ENCODE peak calls at places on chromosomes 1 and 21, in seven cellular contexts. D, Q, F, V, B, C and H are unnamed samples.

GRCh38 chr1:23694371-23694770 is 2.8 kb downstream of the RPL11 start:
- DNase-seq in F (no peak), B (no peak), D (no peak), C (no peak), Q (no peak), V (no peak), H (no peak)

GRCh38 chr1:55474168-55474786 is 259.1 kb upstream of the USP24 start:
- DNase-seq in Q (no peak), D (no peak), F (no peak), V (no peak), C (no peak), B (no peak), H (no peak)

GRCh38 chr1:183404456-183404855 is 13.7 kb downstream of the NMNAT2 start:
- DNase-seq in F (no peak), D (no peak), V (no peak), B (no peak), Q (no peak), C (no peak), H (no peak)

GRCh38 chr1:198605880-198606458 is 32.9 kb upstream of the PTPRC start:
- DNase-seq in B (no peak), F (no peak), D (no peak), Q (no peak), C (no peak), V (no peak), H (no peak)

GRCh38 chr1:170685166-170685565 is 21.2 kb downstream of the PRRX1 start:
- DNase-seq in B (no peak), C (no peak), F (no peak), Q (no peak), D (no peak), V (no peak), H (no peak)

GRCh38 chr1:176391621-176392020 is 71.4 kb upstream of the PAPPA2 start:
- DNase-seq in F (no peak), B (no peak), V (no peak), Q (no peak), D (no peak), C (no peak), H (no peak)

GRCh38 chr1:36326499-36326898 is 3.1 kb upstream of the EVA1B start:
- DNase-seq in V (no peak), C (no peak), Q (no peak), D (no peak), F (no peak), B (no peak), H (no peak)

GRCh38 chr1:21368514-21369289 is 71.2 kb upstream of the NBPF3 start:
- DNase-seq in F (peak; percentile 59), V (no peak), D (peak; percentile 74), C (peak; percentile 85), B (peak; percentile 68), Q (peak; percentile 74), H (peak; percentile 82)

GRCh38 chr1:159746676-159747075 is 32.3 kb upstream of the CRP start:
- DNase-seq in B (no peak), Q (no peak), D (no peak), C (no peak), V (no peak), F (no peak), H (no peak)

GRCh38 chr1:155485945-155486344 is 76.7 kb downstream of the ASH1L start:
- DNase-seq in F (no peak), C (no peak), D (no peak), B (no peak), V (no peak), Q (no peak), H (no peak)

GRCh38 chr1:74689800-74690696 is 16.5 kb upstream of the ERICH3 start:
- DNase-seq in B (no peak), Q (peak; percentile 40), V (no peak), F (peak; percentile 41), C (no peak), D (peak; percentile 76), H (peak; percentile 70)

GRCh38 chr1:212615092-212615470 is 6.5 kb downstream of the ATF3 start:
- DNase-seq in B (no peak), F (no peak), C (no peak), V (no peak), Q (no peak), D (no peak), H (no peak)

GRCh38 chr1:154422521-154422920 is 17.4 kb downstream of the IL6R start:
- DNase-seq in B (no peak), D (no peak), Q (no peak), C (no peak), V (no peak), F (no peak), H (no peak)

GRCh38 chr1:69824932-69825331 is 257.2 kb downstream of the LRRC7 start:
- DNase-seq in V (no peak), B (no peak), D (peak; percentile 87), F (peak; percentile 11), Q (no peak), C (peak; percentile 37), H (no peak)

GRCh38 chr1:117607471-117607870 is 1.6 kb downstream of the TENT5C start:
- DNase-seq in C (no peak), V (no peak), F (no peak), B (peak; percentile 9), D (no peak), Q (no peak), H (no peak)

GRCh38 chr1:167270230-167270817 is 49.6 kb downstream of the POU2F1 start:
- DNase-seq in D (no peak), C (no peak), B (no peak), V (no peak), Q (no peak), F (no peak), H (no peak)

GRCh38 chr1:201050515-201051277 is 27.2 kb upstream of the KIF21B start:
- DNase-seq in V (no peak), D (no peak), F (no peak), C (no peak), Q (no peak), B (no peak), H (no peak)

GRCh38 chr21:37675202-37675801 is 241.0 kb downstream of the KCNJ6 start:
- DNase-seq in Q (peak; percentile 38), C (peak; percentile 79), B (peak; percentile 61), F (peak; percentile 9), V (no peak), D (no peak), H (peak; percentile 77)

GRCh38 chr21:16087523-16087922 is 357.7 kb downstream of the USP25 start:
- DNase-seq in C (no peak), V (no peak), F (no peak), D (no peak), Q (no peak), B (no peak), H (no peak)

GRCh38 chr1:42931911-42932422 is 26.7 kb downstream of the SLC2A1 start:
- DNase-seq in V (peak; percentile 47), F (no peak), B (peak; percentile 55), C (peak; percentile 74), D (no peak), Q (peak; percentile 83), H (no peak)

GRCh38 chr1:6351480-6352137 is 42.0 kb downstream of the ACOT7 start:
- DNase-seq in F (no peak), V (no peak), C (peak; percentile 70), B (no peak), D (no peak), Q (no peak), H (no peak)